ENCODE peak calls at places on chromosomes 12 and 14, in ten cellular contexts. C is OCI-LY7, W is tibial artery, V is heart right ventricle, Q is GM10248, O is GM20000, T is lower lobe of right lung, E is uterus, A is omental fat pad, Z is right lobe of liver. I is an unnamed sample.

GRCh38 chr12:81797100-81797499 is 38.0 kb upstream of the PPFIA2 start:
- DNase-seq in C (peak), W (no peak), V (no peak), Q (no peak), O (no peak), T (no peak), E (no peak), A (no peak), Z (no peak), I (no peak)

GRCh38 chr12:55188974-55189556 is 31.8 kb upstream of the OR10A7 start:
- DNase-seq in C (peak), W (no peak), V (peak), Q (peak), O (peak), T (no peak), E (no peak), A (no peak), Z (no peak), I (peak)

GRCh38 chr14:99191663-99192621 is 80.1 kb downstream of the BCL11B start:
- DNase-seq in C (no peak), W (peak), V (peak), Q (no peak), O (no peak), T (no peak), E (peak), A (no peak), Z (peak), I (peak)

GRCh38 chr12:104460041-104460757 is 3.5 kb downstream of the CHST11 start:
- DNase-seq in C (no peak), W (no peak), V (no peak), Q (no peak), O (no peak), T (no peak), E (no peak), A (no peak), Z (no peak), I (no peak)

GRCh38 chr12:99810718-99811593 is 163.4 kb downstream of the GARIN6 start:
- DNase-seq in C (peak), W (no peak), V (no peak), Q (no peak), O (peak), T (no peak), E (no peak), A (no peak), Z (no peak), I (no peak)

GRCh38 chr12:10279937-10280336 is 27.7 kb upstream of the KLRD1 start:
- DNase-seq in C (no peak), W (no peak), V (no peak), Q (no peak), O (no peak), T (no peak), E (no peak), A (no peak), Z (no peak), I (no peak)

GRCh38 chr14:30813182-30813581 is 61.2 kb upstream of the COCH start:
- DNase-seq in C (no peak), W (no peak), V (no peak), Q (no peak), O (no peak), T (no peak), E (no peak), A (no peak), Z (no peak), I (no peak)

GRCh38 chr12:4664111-4664510 is 15.2 kb downstream of the NDUFA9 start:
- DNase-seq in C (no peak), W (no peak), V (no peak), Q (no peak), O (no peak), T (no peak), E (no peak), A (no peak), Z (no peak), I (peak)

GRCh38 chr12:124946440-124946793 is 32.0 kb upstream of the UBC start:
- DNase-seq in C (no peak), W (no peak), V (no peak), Q (no peak), O (no peak), T (no peak), E (no peak), A (no peak), Z (no peak), I (no peak)

GRCh38 chr12:2615665-2616387 is 178.9 kb upstream of the FKBP4 start:
- DNase-seq in C (no peak), W (no peak), V (peak), Q (no peak), O (no peak), T (no peak), E (no peak), A (no peak), Z (no peak), I (no peak)

GRCh38 chr12:28088566-28089277 is 101.5 kb upstream of the CCDC91 start:
- DNase-seq in C (no peak), W (no peak), V (no peak), Q (no peak), O (no peak), T (no peak), E (no peak), A (no peak), Z (no peak), I (no peak)

GRCh38 chr14:57199911-57200310 is 68.8 kb downstream of the EXOC5 start:
- DNase-seq in C (no peak), W (no peak), V (no peak), Q (no peak), O (no peak), T (no peak), E (no peak), A (no peak), Z (no peak), I (no peak)

GRCh38 chr14:100729982-100730381 is 3.3 kb downstream of the DLK1 start:
- DNase-seq in C (no peak), W (no peak), V (no peak), Q (no peak), O (no peak), T (no peak), E (no peak), A (no peak), Z (no peak), I (no peak)

GRCh38 chr12:1544991-1545700 is 49.2 kb downstream of the FBXL14 start:
- DNase-seq in C (peak), W (no peak), V (no peak), Q (no peak), O (no peak), T (no peak), E (no peak), A (no peak), Z (no peak), I (no peak)

GRCh38 chr14:24237463-24237955 is 4.8 kb downstream of the GMPR2 start:
- DNase-seq in C (no peak), W (peak), V (no peak), Q (no peak), O (no peak), T (no peak), E (no peak), A (no peak), Z (no peak), I (no peak)

GRCh38 chr12:3768911-3769447 is 16.1 kb upstream of the CRACR2A start:
- DNase-seq in C (no peak), W (no peak), V (no peak), Q (no peak), O (no peak), T (no peak), E (no peak), A (no peak), Z (no peak), I (no peak)

GRCh38 chr12:49827351-49828099 is 688 bp downstream of the NCKAP5L start:
- DNase-seq in C (peak), W (peak), V (peak), Q (peak), O (peak), T (peak), E (peak), A (no peak), Z (peak), I (no peak)

GRCh38 chr14:20476795-20477194 is 7.6 kb downstream of the PNP start:
- DNase-seq in C (no peak), W (no peak), V (no peak), Q (no peak), O (no peak), T (no peak), E (no peak), A (no peak), Z (no peak), I (no peak)

GRCh38 chr14:44112774-44113460 is 394.2 kb downstream of the FSCB start:
- DNase-seq in C (no peak), W (no peak), V (no peak), Q (no peak), O (no peak), T (no peak), E (no peak), A (no peak), Z (no peak), I (no peak)

GRCh38 chr14:63375772-63376171 is 57.0 kb upstream of the GPHB5 start:
- DNase-seq in C (no peak), W (no peak), V (no peak), Q (no peak), O (no peak), T (no peak), E (no peak), A (no peak), Z (no peak), I (peak)

GRCh38 chr14:32939254-32940065 is 781 bp downstream of the NPAS3 start:
- DNase-seq in C (no peak), W (peak), V (peak), Q (peak), O (peak), T (peak), E (peak), A (no peak), Z (peak), I (no peak)

GRCh38 chr12:131831021-131831571 is 2.9 kb downstream of the MMP17 start:
- DNase-seq in C (no peak), W (peak), V (no peak), Q (no peak), O (no peak), T (no peak), E (no peak), A (no peak), Z (peak), I (no peak)

GRCh38 chr12:62270384-62270783 is 10.2 kb downstream of the USP15 start:
- DNase-seq in C (no peak), W (no peak), V (no peak), Q (no peak), O (no peak), T (no peak), E (no peak), A (no peak), Z (no peak), I (no peak)
- TF ChIP-seq CTCF in C (no peak), W (no peak), V (no peak), Q (no peak), O (no peak), T (no peak), E (no peak), A (no peak), Z (no peak), I (no peak)

DNA sequence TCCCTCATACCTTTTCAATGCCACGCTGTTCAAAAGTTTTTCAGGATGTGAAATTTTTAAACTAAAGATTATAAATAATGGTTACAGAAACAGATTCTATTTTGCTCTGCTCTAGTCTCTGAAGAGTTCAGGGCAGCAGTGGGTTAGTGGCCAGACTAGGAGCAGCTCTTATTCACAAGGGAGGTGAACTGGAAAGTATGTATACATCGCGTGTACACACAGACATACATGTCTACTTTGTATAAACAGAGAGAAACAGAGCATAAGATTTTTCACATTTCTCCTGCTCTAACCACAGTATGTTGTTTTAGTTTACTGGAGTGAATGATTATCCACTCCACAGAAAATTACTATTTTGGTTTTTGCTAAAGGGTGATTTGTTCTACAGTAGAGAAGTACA is 74.4 kb upstream of the CRY1 start:
- DNase-seq in C (no peak), W (no peak), V (no peak), Q (no peak), O (no peak), T (no peak), E (no peak), A (no peak), Z (no peak), I (no peak)
- TF ChIP-seq CTCF in C (no peak), W (no peak), V (no peak), Q (no peak), O (no peak), T (no peak), E (no peak), A (no peak), Z (no peak), I (no peak)

GRCh38 chr12:121918679-121919038 is 267 bp downstream of the CFAP251 start:
- DNase-seq in C (peak), W (no peak), V (no peak), Q (no peak), O (no peak), T (no peak), E (no peak), A (no peak), Z (no peak), I (no peak)

GRCh38 chr12:121915841-121916321 is 2.5 kb upstream of the CFAP251 start:
- DNase-seq in C (no peak), W (no peak), V (no peak), Q (no peak), O (no peak), T (no peak), E (no peak), A (no peak), Z (no peak), I (no peak)

GRCh38 chr12:121921106-121921505 is 2.7 kb downstream of the CFAP251 start:
- DNase-seq in C (no peak), W (no peak), V (no peak), Q (no peak), O (no peak), T (no peak), E (no peak), A (no peak), Z (no peak), I (no peak)

GRCh38 chr12:121917950-121918678 is at the start of gene CFAP251:
- DNase-seq in C (peak), W (peak), V (peak), Q (peak), O (peak), T (peak), E (peak), A (peak), Z (peak), I (no peak)

GRCh38 chr12:121916719-121917118 is 1.7 kb upstream of the CFAP251 start:
- DNase-seq in C (peak), W (no peak), V (peak), Q (no peak), O (no peak), T (no peak), E (peak), A (no peak), Z (no peak), I (no peak)
- TF ChIP-seq CTCF in C (peak), W (peak), V (peak), Q (peak), O (no peak), T (peak), E (no peak), A (no peak), Z (no peak), I (peak)

GRCh38 chr14:45134051-45134958 is at the start of gene FKBP3:
- DNase-seq in C (peak), W (peak), V (peak), Q (peak), O (peak), T (peak), E (peak), A (peak), Z (peak), I (peak)
- TF ChIP-seq CTCF in C (peak), W (no peak), V (peak), Q (peak), O (no peak), T (peak), E (no peak), A (no peak), Z (peak), I (peak)

GRCh38 chr12:95848575-95849388 is 10.0 kb upstream of the SNRPF start:
- DNase-seq in C (peak), W (no peak), V (no peak), Q (no peak), O (no peak), T (no peak), E (no peak), A (no peak), Z (no peak), I (no peak)
- TF ChIP-seq CTCF in C (peak), W (no peak), V (peak), Q (peak), O (no peak), T (peak), E (no peak), A (no peak), Z (peak), I (peak)

DNA sequence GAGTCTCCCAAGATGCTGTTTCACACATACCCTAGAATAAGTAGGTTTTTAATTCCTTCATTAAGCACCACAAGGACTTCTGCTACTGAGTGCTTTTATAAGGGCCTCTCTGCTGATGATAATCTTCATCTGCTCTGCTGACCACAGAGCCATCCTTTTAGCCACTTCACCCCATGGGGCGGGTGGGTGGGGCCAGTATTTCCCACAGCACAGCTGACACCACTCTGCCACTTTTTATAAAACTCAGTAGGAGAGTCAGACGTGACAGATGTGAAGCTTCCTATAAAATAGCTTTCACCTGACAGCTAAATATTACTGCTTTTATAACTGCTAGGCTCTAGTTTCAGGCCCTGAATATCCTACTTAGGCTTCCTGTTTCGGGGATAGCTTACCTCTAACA is 20.3 kb downstream of the FCF1 start:
- DNase-seq in C (no peak), W (no peak), V (no peak), Q (no peak), O (no peak), T (no peak), E (no peak), A (no peak), Z (no peak), I (no peak)
- TF ChIP-seq CTCF in C (no peak), W (no peak), V (no peak), Q (no peak), O (no peak), T (no peak), E (no peak), A (no peak), Z (no peak), I (no peak)

GRCh38 chr14:94536836-94537235 is 24.4 kb upstream of the SERPINA4 start:
- DNase-seq in C (peak), W (no peak), V (no peak), Q (no peak), O (no peak), T (no peak), E (no peak), A (no peak), Z (no peak), I (no peak)
- TF ChIP-seq CTCF in C (peak), W (no peak), V (no peak), Q (no peak), O (no peak), T (no peak), E (no peak), A (no peak), Z (peak), I (peak)

I was measured in epithelial cell of proximal tubule.